ENCODE peak calls at places on chromosomes 3 and 15, in nine cellular contexts. C is naive thymus-derived CD4-positive, alpha-beta T cell; G is Peyer's patch; A is heart right ventricle; Z is stomach; K is IMR-90; M is tibial artery; T is colonic mucosa; X is body of pancreas. E is an unnamed sample.
A peak's percentile ranks its signal among the peaks of the same experiment; 100 is the strongest.

GRCh38 chr15:96720251-96720650 is 389.8 kb downstream of the NR2F2 start:
- DNase-seq in K (no peak), Z (no peak), X (no peak), G (no peak), M (no peak), C (no peak), T (no peak), A (no peak), E (no peak)

GRCh38 chr15:47900731-47901130 is 183.4 kb downstream of the SEMA6D start:
- DNase-seq in X (no peak), Z (no peak), M (no peak), K (no peak), C (no peak), T (no peak), G (no peak), A (no peak), E (no peak)

GRCh38 chr15:90232196-90232595 is 1.5 kb downstream of the CIB1 start:
- DNase-seq in X (no peak), G (peak; percentile 65), M (no peak), K (no peak), C (no peak), Z (no peak), T (no peak), A (no peak), E (no peak)

GRCh38 chr15:83842281-83842680 is 188.4 kb downstream of the ADAMTSL3 start:
- DNase-seq in A (no peak), G (no peak), X (no peak), Z (no peak), M (no peak), K (no peak), C (no peak), T (no peak), E (no peak)

GRCh38 chr15:88625943-88626741 is 5.0 kb downstream of the AEN start:
- DNase-seq in T (no peak), M (no peak), K (no peak), Z (no peak), C (no peak), X (no peak), A (no peak), G (no peak), E (no peak)

GRCh38 chr3:117885046-117885445 is 1149.6 kb downstream of the IGSF11 start:
- DNase-seq in A (no peak), Z (no peak), M (peak; percentile 20), C (no peak), G (no peak), T (no peak), X (no peak), K (no peak), E (no peak)

GRCh38 chr3:23239181-23240068 is 36.3 kb downstream of the UBE2E2 start:
- DNase-seq in A (no peak), X (no peak), Z (no peak), M (no peak), T (no peak), K (no peak), G (no peak), C (no peak), E (no peak)

GRCh38 chr15:55965091-55965490 is 28.3 kb downstream of the NEDD4 start:
- DNase-seq in X (no peak), M (no peak), A (no peak), G (no peak), T (no peak), K (no peak), Z (no peak), C (no peak), E (no peak)

GRCh38 chr3:70990723-70991122 is 592.8 kb downstream of the FOXP1 start:
- DNase-seq in X (no peak), G (no peak), C (no peak), M (no peak), T (no peak), A (no peak), Z (no peak), K (peak; percentile 17), E (no peak)

GRCh38 chr15:73809728-73810501 is 56.8 kb upstream of the INSYN1 start:
- DNase-seq in T (no peak), M (no peak), G (no peak), X (peak; percentile 46), C (no peak), Z (no peak), K (no peak), A (peak; percentile 33), E (no peak)

GRCh38 chr15:77984446-77984861 is 93.1 kb downstream of the TBC1D2B start:
- DNase-seq in Z (no peak), C (no peak), G (no peak), X (no peak), A (no peak), T (no peak), K (no peak), M (no peak), E (no peak)

GRCh38 chr3:175932586-175932985 is 1073.5 kb downstream of the NAALADL2 start:
- DNase-seq in T (no peak), A (no peak), X (no peak), Z (no peak), M (no peak), K (peak; percentile 6), G (no peak), C (no peak), E (no peak)

DNA sequence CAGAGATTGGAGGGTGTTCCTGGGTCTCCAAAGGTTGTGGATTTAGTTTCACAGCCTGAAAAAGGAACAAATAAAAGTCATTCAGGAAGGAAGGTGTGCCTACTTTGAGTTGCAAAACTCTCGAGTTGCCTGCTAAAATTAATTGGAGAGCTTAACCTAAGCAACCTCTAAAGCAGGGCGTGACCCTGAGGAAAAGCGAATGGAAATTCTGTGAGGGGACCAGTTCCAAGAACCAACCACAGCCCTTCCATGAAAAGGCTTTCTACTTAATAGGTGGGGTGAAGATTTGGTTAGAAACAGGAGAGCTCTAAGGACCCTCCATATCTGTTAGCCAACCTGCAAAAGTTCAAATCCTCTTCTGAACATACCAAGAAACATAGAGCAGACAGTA is 1.5 kb downstream of the CD80 start:
- DNase-seq in G (no peak), A (no peak), Z (no peak), M (no peak), K (no peak), C (no peak), T (no peak), X (no peak), E (no peak)
- H3K4me1 ChIP-seq in G (peaks cover 6% of the 10 kb centered on the region), A (peaks cover 35% of the 10 kb centered on the region), Z (no peaks in the 10 kb centered on the region), M (no peaks in the 10 kb centered on the region), K (no peaks in the 10 kb centered on the region), C (no peaks in the 10 kb centered on the region), T (no peaks in the 10 kb centered on the region), X (no peaks in the 10 kb centered on the region), E (no peaks in the 10 kb centered on the region)

DNA sequence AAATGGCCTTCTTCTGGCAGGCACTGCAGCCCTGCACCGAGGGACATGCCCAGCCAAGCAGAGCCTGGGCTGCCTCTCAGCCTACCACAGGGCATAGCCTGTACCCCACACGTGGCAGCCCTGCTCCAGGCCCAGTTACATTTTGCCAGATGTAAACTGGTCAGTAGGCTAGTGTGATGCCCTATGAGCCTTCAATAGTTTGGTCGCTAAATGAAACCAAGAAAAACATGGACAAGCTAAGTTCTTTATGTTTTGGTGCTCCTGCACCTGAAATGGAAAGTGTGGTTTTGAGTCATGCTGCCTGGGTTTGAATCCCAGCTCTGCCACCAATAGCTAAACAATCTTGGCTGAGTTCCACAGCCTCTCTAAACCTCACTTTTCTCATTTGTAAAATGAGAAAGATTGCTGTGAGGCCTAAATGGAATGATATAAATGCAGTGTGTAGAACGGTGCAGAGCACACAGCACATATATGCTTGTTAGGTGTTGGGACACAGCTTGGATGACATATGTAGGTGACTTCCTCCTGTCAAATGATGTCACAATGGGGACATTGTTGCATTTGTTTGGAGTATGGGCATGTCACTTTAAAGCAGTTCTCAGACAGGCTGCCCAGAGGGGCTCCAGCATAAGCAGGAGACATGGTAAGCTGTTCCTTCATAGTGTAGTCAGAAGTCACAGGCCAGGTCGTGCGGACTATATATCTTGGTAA is 57.4 kb downstream of the ZBTB38 start:
- DNase-seq in C (no peak), Z (no peak), X (no peak), A (no peak), G (no peak), M (no peak), T (no peak), K (peak; percentile 66), E (no peak)
- H3K27ac ChIP-seq in C (no peak overlapping the region), Z (peak overlapping the region; percentile 39), X (peak overlapping the region; percentile 90), A (no peak overlapping the region), G (no peak overlapping the region), M (peak overlapping the region; percentile 84), T (no peak overlapping the region), K (peak overlapping the region; percentile 87), E (peak overlapping the region; percentile 66)

GRCh38 chr3:188220097-188220788 is 66.3 kb downstream of the LPP start:
- DNase-seq in G (no peak), Z (no peak), C (no peak), X (no peak), A (no peak), M (peak; percentile 27), K (peak; percentile 73), T (no peak), E (no peak)
- H3K4me1 ChIP-seq in G (no peaks in the 10 kb centered on the region), Z (peaks cover 87% of the 10 kb centered on the region), C (no peaks in the 10 kb centered on the region), X (peaks cover 54% of the 10 kb centered on the region), A (peaks cover 46% of the 10 kb centered on the region), M (peaks cover 100% of the 10 kb centered on the region), K (peaks cover 25% of the 10 kb centered on the region), T (peaks cover 34% of the 10 kb centered on the region), E (peaks cover 25% of the 10 kb centered on the region)

GRCh38 chr3:184785856-184786255 is 26.1 kb upstream of the VPS8 start:
- DNase-seq in Z (no peak), M (no peak), C (no peak), G (no peak), A (no peak), X (no peak), K (no peak), T (no peak), E (no peak)
- H3K27ac ChIP-seq in Z (no peak overlapping the region), M (peak overlapping the region; percentile 68), C (no peak overlapping the region), G (no peak overlapping the region), A (no peak overlapping the region), X (no peak overlapping the region), K (peak overlapping the region; percentile 93), T (no peak overlapping the region), E (no peak overlapping the region)

GRCh38 chr3:112338727-112339056 is 5.7 kb downstream of the CD200 start:
- DNase-seq in G (no peak), Z (no peak), T (no peak), A (no peak), C (no peak), X (no peak), M (no peak), K (no peak), E (no peak)
- H3K4me1 ChIP-seq in G (no peaks in the 10 kb centered on the region), Z (peaks cover 17% of the 10 kb centered on the region), T (no peaks in the 10 kb centered on the region), A (peaks cover 4% of the 10 kb centered on the region), C (peaks cover 6% of the 10 kb centered on the region), X (no peaks in the 10 kb centered on the region), M (peaks cover 61% of the 10 kb centered on the region), K (no peaks in the 10 kb centered on the region), E (no peaks in the 10 kb centered on the region)

GRCh38 chr3:189914799-189915198 is 205.9 kb downstream of the P3H2 start:
- DNase-seq in K (peak; percentile 96), C (no peak), G (no peak), Z (no peak), M (peak; percentile 28), X (no peak), A (no peak), T (no peak), E (no peak)
- H3K27ac ChIP-seq in K (no peak overlapping the region), C (no peak overlapping the region), G (no peak overlapping the region), Z (no peak overlapping the region), M (no peak overlapping the region), X (no peak overlapping the region), A (no peak overlapping the region), T (no peak overlapping the region), E (no peak overlapping the region)